ENCODE peak calls at places on chromosomes 3 and 15, in four cellular contexts. G is upper lobe of left lung, F is HepG2, I is A549. M is an unnamed sample.
A peak's percentile ranks its signal among the peaks of the same experiment; 100 is the strongest.

GRCh38 chr3:141934354-141934753 is 57.9 kb downstream of the ATP1B3 start:
- DNase-seq in G (no peak), F (no peak), I (no peak), M (no peak)

GRCh38 chr15:67927501-67928156 is 87.8 kb upstream of the RNU6-1 start:
- DNase-seq in G (no peak), F (no peak), I (no peak), M (no peak)

GRCh38 chr3:4722103-4722502 is 229.0 kb downstream of the ITPR1 start:
- DNase-seq in G (no peak), F (peak; percentile 56), I (peak; percentile 88), M (no peak)

GRCh38 chr15:91928676-91929075 is 75.2 kb downstream of the SLCO3A1 start:
- DNase-seq in G (no peak), F (no peak), I (no peak), M (no peak)

GRCh38 chr3:108312656-108313055 is 16.3 kb downstream of the HHLA2 start:
- DNase-seq in G (no peak), F (no peak), I (no peak), M (no peak)

GRCh38 chr3:115141018-115141757 is 5.9 kb downstream of the ZBTB20 start:
- DNase-seq in G (no peak), F (no peak), I (no peak), M (no peak)

GRCh38 chr15:63521405-63522142 is 17.2 kb downstream of the USP3 start:
- DNase-seq in G (no peak), F (no peak), I (no peak), M (no peak)

GRCh38 chr3:184746131-184747120 is 34.6 kb upstream of the MAGEF1 start:
- DNase-seq in G (no peak), F (no peak), I (no peak), M (peak; percentile 37)

GRCh38 chr3:155519081-155519480 is 225.6 kb upstream of the STRIT1 start:
- DNase-seq in G (no peak), F (no peak), I (no peak), M (no peak)

GRCh38 chr15:94070341-94071275 is 160.8 kb upstream of the MCTP2 start:
- DNase-seq in G (peak; percentile 32), F (no peak), I (peak; percentile 15), M (no peak)

GRCh38 chr15:30929064-30929669 is 25.5 kb downstream of the FAN1 start:
- DNase-seq in G (peak; percentile 61), F (no peak), I (no peak), M (no peak)

GRCh38 chr3:31185004-31185357 is 290.5 kb upstream of the GADL1 start:
- DNase-seq in G (no peak), F (no peak), I (no peak), M (no peak)

GRCh38 chr15:69929905-69930630 is 167.6 kb downstream of the TLE3 start:
- DNase-seq in G (no peak), F (no peak), I (no peak), M (no peak)

GRCh38 chr3:27360113-27361078 is 8.8 kb downstream of the NEK10 start:
- DNase-seq in G (no peak), F (peak; percentile 99), I (peak; percentile 54), M (no peak)

GRCh38 chr15:74489518-74490338 is 28.8 kb upstream of the UBL7 start:
- DNase-seq in G (no peak), F (peak; percentile 39), I (peak; percentile 58), M (peak; percentile 60)

GRCh38 chr15:68646751-68647150 is 68.0 kb downstream of the CORO2B start:
- DNase-seq in G (no peak), F (no peak), I (no peak), M (peak; percentile 17)

GRCh38 chr3:106582151-106582550 is 713.3 kb upstream of the CBLB start:
- DNase-seq in G (no peak), F (no peak), I (no peak), M (no peak)

GRCh38 chr15:81097893-81098280 is 36.2 kb upstream of the CFAP161 start:
- DNase-seq in G (no peak), F (no peak), I (no peak), M (no peak)

GRCh38 chr15:38226867-38227266 is 25.8 kb upstream of the SPRED1 start:
- DNase-seq in G (no peak), F (peak; percentile 59), I (peak; percentile 36), M (no peak)

GRCh38 chr15:63504979-63505841 is 817 bp downstream of the USP3 start:
- DNase-seq in G (peak; percentile 93), F (peak; percentile 64), I (no peak), M (no peak)

GRCh38 chr3:109818081-109818480 is 480.7 kb upstream of the DPPA4 start:
- DNase-seq in G (no peak), F (no peak), I (no peak), M (no peak)

GRCh38 chr3:42749753-42750231 is 23.3 kb downstream of the CCDC13 start:
- DNase-seq in G (no peak), F (no peak), I (peak; percentile 28), M (peak; percentile 68)

GRCh38 chr3:23341147-23341838 is 138.2 kb downstream of the UBE2E2 start:
- DNase-seq in G (no peak), F (no peak), I (no peak), M (no peak)
- H3K4me3 ChIP-seq in G (no peak overlapping the region), F (no peak overlapping the region), I (no peak overlapping the region), M (no peak overlapping the region)

GRCh38 chr3:61848885-61849284 is 287.5 kb downstream of the PTPRG start:
- DNase-seq in G (no peak), F (no peak), I (no peak), M (no peak)
- TF ChIP-seq EP300 in G (no peak), F (no peak), I (no peak), M (no peak)

GRCh38 chr3:188220097-188220788 is 66.3 kb downstream of the LPP start:
- DNase-seq in G (no peak), F (no peak), I (no peak), M (no peak)
- H3K27ac ChIP-seq in G (peak overlapping the region; percentile 49), F (no peak overlapping the region), I (peak overlapping the region; percentile 72), M (peak overlapping the region; percentile 89)

GRCh38 chr3:194089357-194090177 is 46.4 kb upstream of the HES1 start:
- DNase-seq in G (no peak), F (peak; percentile 71), I (peak; percentile 86), M (peak; percentile 94)
- H3K4me3 ChIP-seq in G (no peak overlapping the region), F (no peak overlapping the region), I (no peak overlapping the region), M (no peak overlapping the region)

DNA sequence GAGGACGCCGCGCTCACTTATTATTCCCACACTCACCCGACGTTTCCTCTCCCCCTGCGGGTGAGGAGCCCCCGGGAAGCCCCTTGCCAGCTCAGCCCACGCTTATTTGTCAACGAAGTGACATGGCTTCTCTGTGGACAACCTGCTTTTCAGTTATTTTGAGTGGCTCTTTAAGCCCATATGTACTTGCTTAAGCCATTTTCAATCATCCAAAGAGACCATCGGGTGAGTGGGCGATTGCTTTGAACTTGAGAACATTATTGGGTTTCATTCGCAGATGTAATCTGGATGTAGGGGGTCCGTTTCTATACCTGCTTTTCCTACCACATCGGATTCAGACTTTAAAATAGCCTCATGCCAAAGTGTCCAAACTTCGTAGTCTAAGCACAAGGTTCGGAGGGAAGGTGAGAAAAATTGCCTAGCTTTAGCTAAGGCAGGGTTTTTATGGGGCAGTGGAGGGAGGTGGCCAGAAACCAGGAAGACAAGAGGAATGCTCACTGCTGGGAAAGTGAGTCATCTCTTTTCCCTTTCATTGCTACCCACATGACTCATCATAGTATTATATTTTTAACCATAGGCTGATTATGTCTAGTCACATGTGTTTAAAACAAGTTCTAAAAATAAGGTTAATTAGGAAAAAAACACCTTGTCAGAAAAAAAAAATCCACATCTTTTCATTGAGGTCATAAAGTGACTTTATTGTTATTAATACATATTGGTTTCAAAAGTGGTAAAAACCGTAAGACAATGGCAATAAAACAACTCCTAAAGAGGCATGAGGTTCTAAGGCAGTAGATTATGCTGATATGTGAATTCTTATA is 773.1 kb upstream of the NR2F2 start:
- DNase-seq in G (no peak), F (peak; percentile 1), I (peak; percentile 55), M (no peak)
- TF ChIP-seq EP300 in G (no peak), F (no peak), I (no peak), M (no peak)

GRCh38 chr3:50605901-50606326 is 5.7 kb downstream of the CISH start:
- DNase-seq in G (peak; percentile 52), F (no peak), I (no peak), M (no peak)
- H3K27ac ChIP-seq in G (peak overlapping the region; percentile 96), F (no peak overlapping the region), I (peak overlapping the region; percentile 30), M (peak overlapping the region; percentile 97)

GRCh38 chr15:42159381-42160015 is 3.1 kb upstream of the PLA2G4F start:
- DNase-seq in G (no peak), F (no peak), I (no peak), M (no peak)
- H3K4me3 ChIP-seq in G (no peak overlapping the region), F (no peak overlapping the region), I (no peak overlapping the region), M (no peak overlapping the region)

GRCh38 chr15:64634576-64635485 is 140.6 kb downstream of the RBPMS2 start:
- DNase-seq in G (no peak), F (peak; percentile 72), I (no peak), M (no peak)
- TF ChIP-seq EP300 in G (no peak), F (no peak), I (no peak), M (no peak)

GRCh38 chr3:126053513-126053912 is 30.4 kb downstream of the SLC41A3 start:
- DNase-seq in G (no peak), F (peak; percentile 43), I (no peak), M (no peak)
- H3K27ac ChIP-seq in G (no peak overlapping the region), F (no peak overlapping the region), I (no peak overlapping the region), M (no peak overlapping the region)

M was measured in suprapubic skin.